ENCODE peak calls at places on chromosomes 2 and 18, in four cellular contexts. E is progenitor cell of endocrine pancreas, J is foreskin fibroblast, O is GM12865. Q is an unnamed sample.

GRCh38 chr2:131475831-131476230 is at the start of gene TUBA3D:
- DNase-seq in E (no peak), J (no peak), O (no peak), Q (no peak)

GRCh38 chr2:191696001-191696400 is 18.1 kb downstream of the NABP1 start:
- DNase-seq in E (no peak), J (peak; percentile 97), O (no peak), Q (no peak)

GRCh38 chr2:137050949-137051348 is 285.6 kb downstream of the THSD7B start:
- DNase-seq in E (no peak), J (no peak), O (peak; percentile 3), Q (no peak)

GRCh38 chr2:165070089-165070488 is 114.8 kb upstream of the SLC38A11 start:
- DNase-seq in E (no peak), J (no peak), O (no peak), Q (peak; percentile 32)

GRCh38 chr2:37262510-37262909 is 31.1 kb downstream of the NDUFAF7 start:
- DNase-seq in E (no peak), J (no peak), O (no peak), Q (no peak)

GRCh38 chr2:212538156-212539144 is at the start of gene ERBB4:
- DNase-seq in E (peak; percentile 15), J (peak; percentile 22), O (no peak), Q (peak; percentile 16)

GRCh38 chr2:221347471-221347870 is 224.6 kb downstream of the EPHA4 start:
- DNase-seq in E (no peak), J (peak; percentile 84), O (no peak), Q (no peak)

GRCh38 chr2:58571181-58571852 is 330.2 kb upstream of the FANCL start:
- DNase-seq in E (peak; percentile 20), J (peak; percentile 86), O (peak; percentile 66), Q (no peak)

GRCh38 chr2:28751956-28752607 is 452 bp downstream of the PPP1CB start:
- DNase-seq in E (no peak), J (peak; percentile 29), O (peak; percentile 43), Q (no peak)

GRCh38 chr2:191150451-191151314 is at the start of gene STAT4:
- DNase-seq in E (no peak), J (peak; percentile 58), O (peak; percentile 59), Q (peak; percentile 22)

GRCh38 chr2:9982248-9982647 is 30.8 kb downstream of the GRHL1 start:
- DNase-seq in E (no peak), J (peak; percentile 95), O (no peak), Q (no peak)

GRCh38 chr2:239695728-239696240 is 295.0 kb upstream of the HDAC4 start:
- DNase-seq in E (no peak), J (no peak), O (no peak), Q (no peak)

GRCh38 chr2:104938226-104938941 is 84.5 kb downstream of the POU3F3 start:
- DNase-seq in E (no peak), J (no peak), O (peak; percentile 34), Q (no peak)

GRCh38 chr2:38147333-38148121 is 71.6 kb upstream of the CYP1B1 start:
- DNase-seq in E (no peak), J (peak; percentile 45), O (no peak), Q (no peak)

GRCh38 chr18:36114738-36115137 is 14.4 kb downstream of the SLC39A6 start:
- DNase-seq in E (no peak), J (no peak), O (no peak), Q (no peak)

GRCh38 chr2:8819194-8819593 is 18.2 kb downstream of the KIDINS220 start:
- DNase-seq in E (no peak), J (peak; percentile 60), O (no peak), Q (no peak)

GRCh38 chr2:110650346-110650745 is 27.5 kb downstream of the BUB1 start:
- DNase-seq in E (no peak), J (no peak), O (no peak), Q (no peak)

GRCh38 chr2:131641414-131642206 is 113.9 kb downstream of the CCDC74A start:
- DNase-seq in E (no peak), J (peak; percentile 48), O (peak; percentile 44), Q (no peak)

GRCh38 chr2:238104521-238105311 is 4.6 kb downstream of the ESPNL start:
- DNase-seq in E (no peak), J (no peak), O (no peak), Q (no peak)

GRCh38 chr2:240124651-240125030 is 11.5 kb downstream of the COPS9 start:
- DNase-seq in E (no peak), J (no peak), O (no peak), Q (no peak)

DNA sequence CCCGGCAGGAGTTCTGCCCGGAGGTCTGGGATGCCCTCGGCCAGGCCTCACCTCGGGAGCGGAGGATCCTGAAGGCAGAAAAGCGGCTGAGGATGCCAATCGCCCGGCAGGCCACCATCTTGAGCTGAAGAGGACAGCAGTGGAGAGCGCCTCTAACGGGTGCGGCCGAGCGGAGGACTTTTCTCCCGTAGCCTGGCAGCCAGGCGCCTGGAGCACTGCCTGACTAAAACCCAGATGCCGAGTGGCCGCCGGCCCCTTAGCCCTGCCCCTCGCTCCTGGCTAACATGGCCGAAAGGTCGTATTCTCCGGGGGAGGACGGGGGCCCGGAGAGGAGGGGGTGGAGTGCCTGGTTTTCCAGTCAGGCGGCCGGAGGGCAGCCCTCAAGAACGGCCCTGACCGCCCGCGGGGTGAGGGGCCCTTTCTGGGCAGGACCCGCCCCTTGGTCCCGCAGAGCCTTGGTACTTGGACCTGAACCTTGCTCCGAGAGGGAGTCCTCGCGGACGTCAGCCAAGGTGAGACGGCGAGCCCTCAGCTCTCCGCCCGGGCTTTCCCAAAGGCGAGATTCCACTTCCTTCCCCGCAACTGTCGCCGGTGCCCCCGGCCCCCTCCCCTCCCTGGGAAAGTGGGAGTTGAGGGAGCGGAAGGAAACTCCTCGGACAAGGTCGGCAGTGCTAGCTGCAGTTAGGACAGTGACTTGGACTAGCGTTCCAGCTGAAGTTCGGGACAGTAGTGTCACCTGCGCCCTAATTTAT is at the start of the genes HADHA and HADHB:
- DNase-seq in E (peak; percentile 89), J (peak; percentile 96), O (peak; percentile 93), Q (peak; percentile 92)
- TF ChIP-seq CTCF in E (peak; percentile 30), J (peak; percentile 22), O (peak; percentile 27), Q (no peak)

GRCh38 chr18:14978962-14979535 is 231.1 kb downstream of the ANKRD30B start:
- DNase-seq in E (no peak), J (peak; percentile 42), O (no peak), Q (peak; percentile 88)
- TF ChIP-seq CTCF in E (no peak), J (no peak), O (no peak), Q (peak; percentile 69)

DNA sequence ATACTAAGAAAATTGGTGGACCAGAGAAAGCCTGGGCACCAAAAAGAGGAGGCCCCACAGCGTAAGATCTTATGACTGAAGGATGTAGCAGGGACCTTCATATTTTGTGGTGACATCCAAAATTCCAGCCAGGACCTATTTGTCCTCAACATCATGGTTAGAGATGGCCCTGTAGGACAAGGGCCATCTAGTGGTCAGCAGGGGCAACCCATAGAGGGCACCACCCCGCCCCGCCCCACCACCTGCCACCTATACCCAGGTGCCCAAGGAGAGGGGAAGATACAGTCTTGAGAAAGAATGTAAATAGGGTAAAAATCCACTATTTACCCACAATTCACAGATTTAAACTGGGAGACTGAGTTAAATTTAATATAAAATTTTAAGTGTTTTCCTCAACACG is 59.6 kb upstream of the TMEM163 start:
- DNase-seq in E (no peak), J (no peak), O (no peak), Q (no peak)
- TF ChIP-seq CTCF in E (peak; percentile 31), J (no peak), O (peak; percentile 13), Q (peak; percentile 8)

GRCh38 chr18:4106407-4107033 is 348.6 kb downstream of the DLGAP1 start:
- DNase-seq in E (peak; percentile 65), J (peak; percentile 0), O (peak; percentile 80), Q (peak; percentile 83)
- TF ChIP-seq CTCF in E (peak; percentile 83), J (peak; percentile 74), O (peak; percentile 78), Q (peak; percentile 93)

GRCh38 chr2:766255-766654 is 89.0 kb upstream of the TMEM18 start:
- DNase-seq in E (no peak), J (no peak), O (no peak), Q (no peak)
- TF ChIP-seq CTCF in E (no peak), J (no peak), O (no peak), Q (no peak)